ENCODE peak calls at places on chromosomes 5 and 9, in four cellular contexts. M is MM.1S, V is body of pancreas, I is neuronal stem cell. P is an unnamed sample. For H3K36me3, the result is how much of the 10 kb centered on the place peaks cover.

GRCh38 chr5:150034677-150035076 is 34.1 kb downstream of the HMGXB3 start:
- DNase-seq in V (no peak), M (no peak), I (no peak), P (no peak)

GRCh38 chr5:108567429-108567828 is 180.3 kb upstream of the FER start:
- DNase-seq in M (no peak), I (no peak), V (no peak), P (no peak)

GRCh38 chr5:149387081-149387611 is 8.1 kb upstream of the IL17B start:
- DNase-seq in I (no peak), M (no peak), V (no peak), P (no peak)

GRCh38 chr5:1797855-1798254 is 1.8 kb downstream of the MRPL36 start:
- DNase-seq in M (no peak), V (no peak), I (no peak), P (no peak)

GRCh38 chr5:172144291-172144815 is 43.7 kb downstream of the STK10 start:
- DNase-seq in M (no peak), V (no peak), I (no peak), P (peak)

GRCh38 chr9:16154570-16155078 is 601.8 kb downstream of the CCDC171 start:
- DNase-seq in V (peak), M (peak), I (no peak), P (peak)

GRCh38 chr5:15683332-15683731 is 183.4 kb downstream of the FBXL7 start:
- DNase-seq in M (no peak), I (peak), V (no peak), P (peak)

GRCh38 chr9:77816641-77817341 is 168.7 kb upstream of the GNA14 start:
- DNase-seq in I (no peak), V (no peak), M (no peak), P (no peak)

DNA sequence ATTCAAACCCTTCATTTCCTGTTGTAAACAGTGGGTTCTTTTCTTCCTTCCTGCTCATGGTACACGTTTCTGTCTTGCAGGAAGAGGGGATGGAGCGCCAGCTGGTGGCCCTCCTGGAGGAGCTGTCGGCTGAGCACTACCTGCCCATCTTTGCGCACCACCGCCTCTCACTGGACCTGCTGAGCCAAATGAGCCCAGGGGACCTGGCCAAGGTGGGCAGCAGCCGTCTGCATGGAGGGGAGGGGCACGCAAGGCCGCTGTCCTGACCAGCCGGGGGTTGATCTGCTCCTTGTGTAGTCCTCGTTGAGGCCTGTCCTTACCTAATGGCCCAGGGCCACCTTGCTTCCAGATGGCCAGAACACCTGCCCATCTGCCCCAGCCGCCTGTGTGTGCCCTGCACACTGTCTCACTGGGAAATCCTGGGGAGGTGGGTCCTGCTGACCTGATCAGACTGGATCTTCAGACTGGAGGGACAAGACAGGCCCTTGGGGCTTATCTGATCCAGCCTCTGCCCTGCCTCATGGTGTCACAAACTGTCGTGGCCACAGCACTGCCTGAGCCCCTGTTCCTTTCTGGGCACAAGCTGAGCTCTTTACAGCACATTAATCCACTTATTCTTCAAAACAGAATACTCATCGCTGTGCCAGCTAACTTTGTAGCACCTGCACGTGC is 44.7 kb downstream of the LRSAM1 start:
- DNase-seq in I (no peak), V (no peak), M (no peak), P (no peak)
- H3K36me3 ChIP-seq in I (under half), V (under half), M (under half), P (under half)

DNA sequence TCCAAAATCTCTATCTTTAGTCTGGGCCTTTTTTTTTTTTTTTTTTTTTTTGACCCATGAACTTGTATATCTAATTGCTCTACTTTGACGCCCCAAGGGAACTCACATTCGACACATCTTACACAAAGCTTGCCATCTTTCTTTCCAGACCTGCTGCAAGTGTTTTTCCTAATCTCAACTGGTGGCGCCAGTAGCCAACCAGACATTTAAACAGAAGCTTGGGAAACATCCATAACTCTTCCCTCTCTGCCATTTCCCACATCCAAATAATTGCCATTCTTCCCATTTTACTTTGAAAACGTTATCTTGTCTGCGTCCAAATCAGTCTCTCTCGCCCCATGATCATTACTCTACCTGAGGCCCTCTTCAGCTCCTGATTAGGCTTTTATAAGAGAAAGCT is 130.9 kb downstream of the PAPPA start:
- DNase-seq in V (no peak), I (no peak), M (no peak), P (no peak)
- H3K36me3 ChIP-seq in V (under half), I (under half), M (under half), P (under half)

GRCh38 chr9:124274228-124274627 is 16.5 kb downstream of the NEK6 start:
- DNase-seq in I (no peak), V (no peak), M (no peak), P (no peak)

GRCh38 chr9:124272979-124273378 is 15.2 kb downstream of the NEK6 start:
- DNase-seq in M (no peak), I (no peak), V (no peak), P (no peak)

GRCh38 chr9:124272118-124272517 is 14.4 kb downstream of the NEK6 start:
- DNase-seq in I (no peak), V (no peak), M (no peak), P (no peak)

GRCh38 chr9:124274738-124275137 is 17.0 kb downstream of the NEK6 start:
- DNase-seq in I (no peak), V (no peak), M (no peak), P (no peak)

DNA sequence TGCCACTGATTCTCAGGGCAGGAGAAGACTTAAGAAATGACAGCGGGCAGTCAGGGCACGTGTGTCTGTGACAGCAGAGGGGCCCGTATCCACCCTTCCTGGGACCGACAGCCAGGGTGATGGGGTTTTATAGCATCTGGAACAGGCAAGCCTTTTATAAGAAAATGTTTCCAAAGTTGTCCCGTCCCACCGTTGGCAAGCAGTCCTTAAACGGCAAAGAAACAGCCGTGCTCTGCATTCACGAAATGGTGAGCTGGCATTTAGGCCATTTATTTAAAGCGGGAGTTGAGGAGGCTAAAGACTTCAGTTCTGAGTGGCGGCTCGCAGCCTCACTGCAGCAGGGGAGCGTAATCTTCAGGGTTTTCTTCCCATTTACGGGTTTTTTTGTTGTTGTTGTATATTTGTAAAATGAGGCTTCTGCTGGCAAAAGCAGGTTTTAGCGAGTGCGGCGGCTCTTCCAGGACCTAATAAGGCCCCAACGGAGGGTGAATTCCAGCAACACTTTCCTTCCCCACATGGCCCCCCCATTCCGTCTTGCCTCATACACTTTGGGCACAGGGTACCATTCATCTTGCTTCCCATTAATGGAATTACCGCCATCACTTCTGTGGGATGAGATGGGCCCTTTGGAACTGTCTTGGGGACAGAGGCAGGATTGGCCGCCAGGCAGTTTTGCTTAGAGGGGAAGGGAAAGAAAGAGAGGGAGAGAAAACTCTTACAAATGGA is 15.8 kb downstream of the NEK6 start:
- DNase-seq in I (no peak), V (no peak), M (no peak), P (no peak)
- H3K36me3 ChIP-seq in I (under half), V (under half), M (under half), P (under half)

DNA sequence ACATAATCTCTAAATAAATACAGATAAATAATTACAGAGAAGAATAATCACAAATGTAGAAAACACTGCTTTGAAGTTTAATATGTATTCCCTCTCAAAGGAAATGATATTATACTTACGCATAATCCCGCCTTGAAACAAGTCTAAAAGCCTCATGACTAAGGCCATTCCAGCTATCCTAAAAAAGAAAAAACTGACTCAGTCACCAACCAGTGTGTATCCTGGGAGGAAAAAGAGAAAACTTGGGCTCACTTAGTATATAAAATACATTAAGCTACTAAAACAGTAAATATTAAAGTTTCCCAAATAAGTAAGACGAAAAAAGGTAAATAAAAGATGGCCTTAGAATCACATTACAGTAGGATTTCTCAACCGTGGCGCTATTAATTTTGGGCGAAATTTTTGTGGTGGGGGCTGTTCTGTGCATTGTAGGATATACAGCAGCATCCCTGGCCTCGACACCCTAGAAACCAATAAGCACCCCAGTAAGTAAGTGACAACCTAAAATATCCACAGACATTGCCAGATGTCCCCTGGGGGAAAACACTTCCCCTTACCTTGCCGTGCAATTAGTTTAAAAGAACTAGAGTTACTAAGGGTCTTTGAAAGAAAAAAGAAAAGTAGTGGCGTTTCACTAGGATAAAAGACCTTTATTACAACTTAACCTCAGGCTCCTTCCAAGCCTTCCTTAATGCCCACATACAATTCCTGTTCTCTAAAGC is 1.1 kb downstream of the HSPA9 start:
- DNase-seq in M (no peak), I (no peak), V (no peak), P (no peak)
- H3K36me3 ChIP-seq in M (under half), I (half or more), V (under half), P (under half)

GRCh38 chr5:147396070-147396469 is 113.8 kb downstream of the DPYSL3 start:
- DNase-seq in V (no peak), I (no peak), M (no peak), P (no peak)
- H3K36me3 ChIP-seq in V (under half), I (half or more), M (under half), P (under half)

GRCh38 chr9:127526655-127527559 is 75.6 kb downstream of the LRSAM1 start:
- DNase-seq in I (no peak), V (no peak), M (no peak), P (no peak)
- H3K36me3 ChIP-seq in I (under half), V (under half), M (under half), P (under half)

GRCh38 chr9:108691614-108692013 is 164.2 kb downstream of the ACTL7B start:
- DNase-seq in V (no peak), M (no peak), I (no peak), P (no peak)
- H3K36me3 ChIP-seq in V (under half), M (under half), I (under half), P (under half)

GRCh38 chr9:35001285-35001677 is 11.7 kb downstream of the DNAJB5 start:
- DNase-seq in M (no peak), I (no peak), V (no peak), P (no peak)

GRCh38 chr9:35000535-35001284 is 11.2 kb downstream of the DNAJB5 start:
- DNase-seq in M (no peak), I (no peak), V (no peak), P (no peak)

GRCh38 chr9:34999576-34999975 is 10.0 kb downstream of the DNAJB5 start:
- DNase-seq in M (no peak), I (no peak), V (no peak), P (no peak)

GRCh38 chr9:35002623-35003022 is 13.1 kb downstream of the DNAJB5 start:
- DNase-seq in V (no peak), I (no peak), M (no peak), P (no peak)

DNA sequence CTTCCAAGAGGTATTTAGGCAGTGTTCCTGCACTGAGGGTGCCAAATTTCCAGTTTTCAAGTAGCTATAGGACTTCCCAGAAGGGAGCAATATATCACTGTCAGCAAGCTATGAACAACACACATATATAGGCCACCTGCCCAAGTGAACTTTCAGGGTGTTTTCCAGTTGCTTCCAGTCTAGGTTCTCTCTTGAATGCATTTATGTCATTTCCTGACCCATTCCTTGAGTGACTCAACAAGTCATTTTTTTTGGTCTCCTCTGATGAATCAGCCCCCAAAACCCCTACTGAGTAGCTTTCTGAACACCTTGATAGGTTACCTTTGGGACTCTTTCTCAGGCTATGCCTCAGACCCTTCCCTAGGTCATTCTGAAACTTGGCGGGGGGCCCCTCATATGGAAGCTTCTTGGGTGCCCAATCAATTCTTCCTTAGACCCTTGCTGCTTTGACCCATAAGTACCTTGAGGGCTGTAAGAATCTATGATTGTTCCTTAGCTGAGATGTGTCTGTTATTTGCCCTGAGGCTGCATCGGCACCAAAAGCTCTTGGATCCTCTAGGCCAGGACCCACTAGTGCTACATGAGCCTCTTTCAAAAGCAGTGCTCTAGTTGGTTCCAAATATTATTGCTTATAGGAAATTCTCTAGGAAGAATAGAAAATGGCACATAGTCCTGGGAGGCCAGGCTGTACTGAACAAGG is 12.4 kb downstream of the DNAJB5 start:
- DNase-seq in I (no peak), V (no peak), M (no peak), P (no peak)
- H3K36me3 ChIP-seq in I (under half), V (under half), M (under half), P (under half)